ENCODE peak calls at places on chromosomes 13 and 19, in seven cellular contexts. P, K, H, G, U, O and D are unnamed samples.

GRCh38 chr13:46996316-46996715 is 99.5 kb upstream of the HTR2A start:
- DNase-seq in K (peak), H (no peak), U (no peak), P (no peak), G (no peak), O (no peak), D (no peak)

GRCh38 chr13:26948353-26948752 is 187.8 kb upstream of the GPR12 start:
- DNase-seq in O (no peak), P (no peak), U (no peak), K (no peak), G (no peak), H (no peak), D (no peak)

GRCh38 chr19:6204212-6204611 is 68.7 kb downstream of the ACSBG2 start:
- DNase-seq in K (no peak), P (no peak), H (no peak), G (no peak), O (no peak), U (no peak), D (no peak)

GRCh38 chr13:31587696-31588266 is 151.5 kb upstream of the RXFP2 start:
- DNase-seq in O (no peak), U (no peak), P (no peak), H (no peak), K (no peak), G (no peak), D (no peak)

GRCh38 chr19:4851551-4852290 is 15.7 kb downstream of the PLIN3 start:
- DNase-seq in K (peak), O (peak), H (peak), U (no peak), P (peak), G (peak), D (peak)

GRCh38 chr13:52848455-52849190 is at the start of gene PCDH8:
- DNase-seq in H (no peak), G (no peak), K (no peak), U (no peak), O (peak), P (peak), D (no peak)

GRCh38 chr19:36573948-36574726 is 1.0 kb upstream of the ZNF529 start:
- DNase-seq in O (no peak), P (peak), G (no peak), U (no peak), H (peak), K (peak), D (no peak)

GRCh38 chr19:37519890-37520289 is 13.2 kb downstream of the ZNF793 start:
- DNase-seq in U (no peak), P (no peak), H (no peak), G (no peak), K (no peak), O (no peak), D (no peak)

GRCh38 chr13:91554101-91554500 is 155.7 kb downstream of the GPC5 start:
- DNase-seq in H (no peak), O (no peak), K (no peak), G (no peak), U (no peak), P (no peak), D (no peak)

GRCh38 chr19:35991731-35992450 is 3.1 kb upstream of the SDHAF1 start:
- DNase-seq in O (no peak), U (no peak), K (no peak), G (no peak), P (no peak), H (no peak), D (no peak)

DNA sequence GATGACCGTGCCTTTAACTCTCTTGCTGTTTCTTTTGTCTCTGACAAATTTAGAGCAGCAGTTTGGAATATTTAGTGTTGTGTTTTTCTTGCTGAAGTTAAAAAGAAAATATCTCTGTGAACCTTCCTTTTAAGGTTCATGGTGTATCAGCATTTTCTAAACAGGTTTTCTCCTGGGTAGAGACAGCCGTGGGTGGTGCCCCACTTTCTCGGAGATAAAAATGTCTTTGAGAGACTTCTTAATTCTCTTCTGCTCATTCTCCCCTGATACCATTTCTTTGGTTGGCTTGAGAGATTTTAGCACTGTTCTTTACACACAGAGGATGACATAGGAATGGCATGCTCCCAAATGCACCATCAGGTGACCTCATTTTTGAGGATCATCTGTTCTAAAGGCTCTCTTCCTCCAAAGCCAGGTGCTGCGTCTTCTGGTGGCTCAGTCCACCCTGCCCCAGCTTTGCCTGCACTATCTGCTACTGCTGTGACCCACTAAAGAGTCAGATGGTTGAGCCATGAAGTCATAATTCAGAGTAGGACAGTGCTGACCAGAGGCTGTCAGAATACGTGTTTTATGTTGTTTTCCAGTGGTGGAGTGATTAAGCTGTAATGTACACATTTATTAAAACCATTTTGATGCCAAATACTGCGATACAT is 90.3 kb upstream of the SLC10A2 start:
- DNase-seq in H (no peak), P (no peak), K (no peak), O (no peak), U (no peak), G (no peak), D (no peak)
- TF ChIP-seq POLR2A in H (no peak), P (no peak), K (no peak), O (no peak), U (no peak), G (no peak), D (no peak)

GRCh38 chr19:40433391-40434216 is 7.8 kb upstream of the SERTAD1 start:
- DNase-seq in H (peak), U (no peak), K (peak), O (peak), G (peak), P (peak), D (peak)
- TF ChIP-seq POLR2A in H (peak), U (peak), K (peak), O (peak), G (peak), P (peak), D (peak)

GRCh38 chr19:42269518-42270345 is 680 bp downstream of the CIC start:
- DNase-seq in O (peak), H (no peak), K (no peak), U (no peak), P (no peak), G (no peak), D (peak)

GRCh38 chr19:42270346-42271044 is 1.4 kb downstream of the CIC start:
- DNase-seq in U (no peak), G (peak), K (no peak), O (peak), H (peak), P (peak), D (peak)

GRCh38 chr19:42267644-42268141 is 1.4 kb upstream of the CIC start:
- DNase-seq in H (peak), O (no peak), U (no peak), G (peak), P (no peak), K (no peak), D (peak)

GRCh38 chr19:42268704-42269517 is at the start of gene CIC:
- DNase-seq in K (peak), H (peak), O (peak), P (peak), G (peak), U (peak), D (peak)

GRCh38 chr19:42268142-42268703 is 829 bp upstream of the CIC start:
- DNase-seq in H (peak), K (peak), G (peak), P (peak), U (peak), O (peak), D (peak)
- TF ChIP-seq POLR2A in H (peak), K (no peak), G (peak), P (peak), U (no peak), O (no peak), D (no peak)

DNA sequence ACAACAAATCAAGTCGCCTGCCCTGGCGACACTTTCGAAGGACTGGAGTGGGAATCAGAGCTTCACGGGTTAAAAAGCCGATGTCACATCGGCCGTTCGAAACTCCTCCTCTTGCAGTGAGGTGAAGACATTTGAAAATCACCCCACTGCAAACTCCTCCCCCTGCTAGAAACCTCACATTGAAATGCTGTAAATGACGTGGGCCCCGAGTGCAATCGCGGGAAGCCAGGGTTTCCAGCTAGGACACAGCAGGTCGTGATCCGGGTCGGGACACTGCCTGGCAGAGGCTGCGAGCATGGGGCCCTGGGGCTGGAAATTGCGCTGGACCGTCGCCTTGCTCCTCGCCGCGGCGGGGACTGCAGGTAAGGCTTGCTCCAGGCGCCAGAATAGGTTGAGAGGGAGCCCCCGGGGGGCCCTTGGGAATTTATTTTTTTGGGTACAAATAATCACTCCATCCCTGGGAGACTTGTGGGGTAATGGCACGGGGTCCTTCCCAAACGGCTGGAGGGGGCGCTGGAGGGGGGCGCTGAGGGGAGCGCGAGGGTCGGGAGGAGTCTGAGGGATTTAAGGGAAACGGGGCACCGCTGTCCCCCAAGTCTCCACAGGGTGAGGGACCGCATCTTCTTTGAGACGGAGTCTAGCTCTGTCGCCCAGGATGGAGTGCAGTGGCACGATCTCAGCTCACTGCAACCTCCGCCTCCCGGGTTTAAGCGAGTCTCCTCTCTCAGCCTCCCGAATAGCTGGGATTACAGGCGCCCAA is at the start of gene LDLR:
- DNase-seq in G (peak), O (peak), U (peak), K (peak), P (peak), H (peak), D (peak)
- TF ChIP-seq POLR2A in G (peak), O (peak), U (peak), K (peak), P (peak), H (peak), D (peak)

DNA sequence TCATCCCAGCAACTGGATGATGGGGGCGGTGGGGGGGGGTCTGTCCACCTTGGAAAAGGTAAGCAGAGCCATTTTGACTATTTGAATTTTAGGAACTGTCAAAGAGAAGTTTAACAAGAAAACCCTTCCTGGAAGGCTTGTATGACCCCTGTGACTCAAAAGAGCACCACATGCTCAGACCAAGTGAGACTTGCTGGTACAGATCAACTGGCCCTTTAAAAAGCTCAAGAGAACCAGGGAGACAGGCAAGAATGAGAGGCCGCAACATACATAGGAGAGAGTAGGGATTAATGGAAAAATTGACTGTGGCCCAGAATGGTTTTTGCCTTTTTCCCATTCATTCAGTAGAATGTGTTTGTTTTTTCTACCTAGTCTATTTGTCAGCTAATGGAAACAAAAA is 26.2 kb upstream of the ATP8A2 start:
- DNase-seq in P (no peak), U (no peak), H (no peak), G (no peak), K (no peak), O (no peak), D (no peak)
- TF ChIP-seq POLR2A in P (no peak), U (no peak), H (no peak), G (no peak), K (no peak), O (no peak), D (no peak)

DNA sequence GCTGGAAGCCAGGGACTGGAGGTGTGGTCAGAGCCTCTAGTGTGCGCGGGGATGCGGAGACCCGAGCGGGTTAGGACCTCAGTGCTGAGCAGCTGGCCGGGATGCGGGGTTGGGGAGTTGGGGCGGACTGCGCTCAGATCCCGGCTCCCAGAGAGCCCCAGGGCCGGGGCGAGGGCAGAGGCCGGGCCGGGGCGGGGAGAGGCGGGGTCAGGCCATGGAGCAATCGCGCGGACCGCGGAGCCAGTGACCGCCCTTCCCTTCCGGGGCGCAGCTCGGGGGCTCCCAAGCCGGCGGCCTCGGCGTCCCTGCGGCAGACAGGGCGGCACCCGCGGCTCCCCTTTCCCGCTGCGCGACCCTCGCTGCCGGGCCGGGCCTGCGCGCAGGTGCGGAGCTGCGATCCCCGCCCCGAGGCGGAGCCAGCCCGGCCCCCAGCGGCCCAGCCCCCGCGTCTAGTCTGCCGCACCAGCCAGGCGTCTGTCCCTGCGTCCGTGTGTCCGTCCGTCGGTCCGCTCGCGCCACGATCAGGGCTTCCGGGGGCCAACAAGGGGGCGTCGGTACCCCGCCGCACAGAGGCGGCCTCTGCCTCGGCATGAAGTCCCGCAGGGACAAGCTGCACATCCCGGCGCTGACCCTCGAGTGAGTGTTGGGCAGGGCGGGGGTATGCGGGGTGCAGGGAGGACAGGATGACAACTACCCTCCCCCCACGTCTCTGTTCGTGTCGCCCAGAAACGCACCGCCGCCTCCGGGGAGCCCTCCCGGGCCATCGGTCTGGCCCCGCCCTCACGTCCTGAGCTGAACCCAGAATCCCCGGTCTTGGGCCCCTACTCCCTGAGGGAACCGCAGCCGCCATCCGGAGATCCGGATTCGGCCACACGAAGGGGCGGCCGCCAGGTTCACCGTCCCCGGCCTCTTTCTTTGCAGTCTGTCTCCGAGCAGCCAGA is 12.4 kb downstream of the MAST3 start:
- DNase-seq in P (peak), H (peak), G (peak), K (peak), O (peak), U (no peak), D (peak)
- TF ChIP-seq POLR2A in P (peak), H (peak), G (peak), K (no peak), O (peak), U (no peak), D (peak)

GRCh38 chr13:74132768-74133656 is 1.2 kb downstream of the KLF12 start:
- DNase-seq in G (peak), O (peak), U (no peak), P (peak), K (no peak), H (peak), D (no peak)

GRCh38 chr13:74134777-74135305 is 637 bp upstream of the KLF12 start:
- DNase-seq in U (no peak), P (peak), G (peak), K (peak), H (peak), O (peak), D (no peak)

GRCh38 chr13:74134226-74134776 is at the start of gene KLF12:
- DNase-seq in P (peak), O (peak), H (peak), G (peak), U (peak), K (peak), D (peak)

GRCh38 chr13:74132152-74132767 is 1.9 kb downstream of the KLF12 start:
- DNase-seq in H (no peak), O (no peak), P (no peak), G (peak), K (no peak), U (no peak), D (no peak)

DNA sequence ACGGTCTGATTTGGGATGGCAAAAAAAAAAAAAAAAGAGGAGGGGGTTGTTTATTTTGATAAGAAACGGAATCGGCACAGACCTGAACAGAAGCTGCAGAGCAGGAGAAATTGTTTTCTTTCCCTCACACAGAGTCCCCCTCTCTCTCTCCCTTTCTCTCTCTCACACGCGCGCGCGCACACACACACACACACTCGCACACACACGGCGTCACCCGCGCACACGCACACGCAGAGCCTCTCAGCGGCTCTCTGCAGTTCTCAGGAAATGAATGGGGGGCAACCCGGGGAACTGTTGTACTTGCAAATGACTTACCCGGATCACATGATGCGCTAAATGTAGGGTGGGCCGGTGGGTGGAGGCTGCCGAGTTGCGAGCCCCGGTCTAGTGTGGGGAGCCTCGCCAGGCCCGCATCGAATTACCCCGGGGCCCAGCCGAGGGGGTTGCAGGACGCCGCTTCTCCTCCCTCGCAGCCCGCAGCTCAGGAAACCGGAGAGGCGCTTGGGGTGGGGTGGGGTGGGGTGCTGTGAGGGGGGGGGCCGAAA is 475 bp downstream of the KLF12 start:
- DNase-seq in K (peak), U (peak), G (peak), P (peak), O (peak), H (peak), D (peak)
- TF ChIP-seq POLR2A in K (no peak), U (no peak), G (peak), P (no peak), O (peak), H (peak), D (peak)